ENCODE peak calls at places on chromosomes 7 and 10, in seven cellular contexts. L is Peyer's patch, E is adrenal gland, Z is IMR-90, P is suprapubic skin, S is HCT116, B is sigmoid colon. A is an unnamed sample.

GRCh38 chr10:82922046-82922445 is 1047.1 kb downstream of the NRG3 start:
- DNase-seq in B (no peak), Z (no peak), E (no peak), S (no peak), P (no peak), L (no peak), A (no peak)

GRCh38 chr7:139669106-139670061 is 108.4 kb downstream of the HIPK2 start:
- DNase-seq in Z (no peak), P (no peak), L (no peak), S (no peak), B (no peak), E (no peak), A (no peak)

GRCh38 chr7:37054631-37055300 is 330.5 kb upstream of the AOAH start:
- DNase-seq in L (no peak), B (no peak), Z (peak; percentile 60), E (no peak), P (no peak), S (no peak), A (no peak)

GRCh38 chr7:56028942-56029630 is 22.2 kb downstream of the PSPH start:
- DNase-seq in P (no peak), S (no peak), Z (peak; percentile 93), L (no peak), E (no peak), B (no peak), A (no peak)

GRCh38 chr10:94936721-94937120 is 1.7 kb upstream of the CYP2C9 start:
- DNase-seq in L (no peak), Z (no peak), S (no peak), E (no peak), B (no peak), P (no peak), A (no peak)

GRCh38 chr7:20331231-20331880 is 656 bp downstream of the ITGB8 start:
- DNase-seq in Z (peak; percentile 18), E (peak; percentile 21), P (peak; percentile 70), L (peak; percentile 33), S (no peak), B (peak; percentile 69), A (peak; percentile 30)

GRCh38 chr10:124306922-124307371 is 111.8 kb downstream of the OAT start:
- DNase-seq in S (no peak), Z (no peak), B (peak; percentile 60), P (no peak), L (no peak), E (peak; percentile 53), A (no peak)

GRCh38 chr7:90948085-90948484 is 316.1 kb upstream of the FZD1 start:
- DNase-seq in E (no peak), L (no peak), P (no peak), B (no peak), Z (no peak), S (no peak), A (no peak)

GRCh38 chr10:102796407-102797176 is 40.6 kb downstream of the CYP17A1 start:
- DNase-seq in P (peak; percentile 93), B (peak; percentile 96), L (peak; percentile 86), S (no peak), Z (peak; percentile 41), E (peak; percentile 94), A (peak; percentile 91)

GRCh38 chr10:127278001-127278400 is 81.6 kb upstream of the INSYN2A start:
- DNase-seq in P (no peak), S (no peak), Z (peak; percentile 82), L (no peak), E (no peak), B (no peak), A (no peak)

GRCh38 chr10:24783504-24783903 is 59.8 kb upstream of the ARHGAP21 start:
- DNase-seq in B (no peak), E (no peak), Z (no peak), P (no peak), L (no peak), S (no peak), A (no peak)

GRCh38 chr7:45092931-45093235 is 4.1 kb upstream of the NACAD start:
- DNase-seq in S (no peak), E (no peak), P (no peak), L (no peak), B (no peak), Z (no peak), A (no peak)

GRCh38 chr7:46133076-46133475 is 212.0 kb upstream of the IGFBP3 start:
- DNase-seq in L (no peak), B (no peak), Z (no peak), S (no peak), E (no peak), P (no peak), A (no peak)

GRCh38 chr7:1848013-1848640 is 178.1 kb downstream of the ELFN1 start:
- DNase-seq in B (peak; percentile 54), L (no peak), Z (no peak), S (no peak), E (no peak), P (peak; percentile 50), A (no peak)

DNA sequence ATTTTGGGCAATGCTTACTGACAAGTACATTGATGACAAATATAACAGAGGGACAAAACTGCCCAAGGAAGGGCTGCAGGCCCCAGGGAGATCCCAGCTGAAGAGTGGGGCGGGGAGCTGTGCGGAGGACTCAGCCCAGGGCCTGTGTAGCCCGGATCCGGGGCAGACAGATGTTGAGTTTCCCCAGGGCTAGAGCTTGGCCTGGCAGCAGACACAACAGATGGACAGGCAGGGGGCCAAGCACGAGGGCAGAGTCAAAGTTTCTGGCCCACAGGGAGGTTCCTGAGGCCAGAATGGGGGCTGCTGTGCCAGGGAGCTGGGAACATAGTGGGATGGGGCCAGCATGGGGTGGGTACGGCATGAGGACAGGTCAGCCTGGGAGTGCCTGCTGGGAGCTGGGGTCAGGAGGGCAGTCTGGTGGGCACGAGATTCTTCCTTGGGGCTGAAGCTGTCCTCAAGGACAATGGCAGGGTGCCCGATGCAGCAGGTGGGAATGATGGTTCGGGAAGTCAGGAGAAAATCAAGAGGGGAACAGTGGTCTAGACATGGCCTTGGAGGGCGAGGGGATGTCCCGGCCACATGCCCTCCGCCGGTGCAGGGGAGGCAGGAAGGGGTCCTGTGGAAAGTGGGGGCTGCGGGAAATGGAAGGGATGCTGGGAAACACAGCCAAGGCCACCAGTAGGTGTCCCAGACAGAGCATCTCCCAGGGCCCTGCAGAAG is 519.1 kb upstream of the FOXK1 start:
- DNase-seq in L (no peak), Z (no peak), P (no peak), E (no peak), S (no peak), B (no peak), A (peak; percentile 30)
- TF ChIP-seq POLR2A in L (no peak), Z (no peak), P (no peak), E (no peak), S (no peak), B (no peak), A (no peak)

GRCh38 chr10:100766693-100767427 is 21.5 kb downstream of the PAX2 start:
- DNase-seq in E (no peak), Z (no peak), S (no peak), P (no peak), B (no peak), L (no peak), A (no peak)
- H3K27me3 ChIP-seq in E (peaks cover 18% of the 10 kb centered on the region), Z (peaks cover 19% of the 10 kb centered on the region), S (no peaks in the 10 kb centered on the region), P (peaks cover 51% of the 10 kb centered on the region), B (peaks cover 70% of the 10 kb centered on the region), L (no peaks in the 10 kb centered on the region), A (peaks cover 78% of the 10 kb centered on the region)

GRCh38 chr7:101904019-101904418 is 86.6 kb downstream of the CUX1 start:
- DNase-seq in S (no peak), E (no peak), B (no peak), P (no peak), Z (no peak), L (no peak), A (no peak)

GRCh38 chr7:101905203-101905865 is 87.9 kb downstream of the CUX1 start:
- DNase-seq in Z (peak; percentile 29), E (no peak), S (no peak), P (no peak), B (no peak), L (no peak), A (no peak)

GRCh38 chr7:101903505-101903849 is 86.1 kb downstream of the CUX1 start:
- DNase-seq in E (no peak), B (no peak), Z (no peak), P (no peak), L (no peak), S (no peak), A (no peak)

GRCh38 chr7:101901661-101902491 is 84.5 kb downstream of the CUX1 start:
- DNase-seq in B (no peak), S (no peak), Z (peak; percentile 69), L (no peak), P (no peak), E (no peak), A (no peak)

DNA sequence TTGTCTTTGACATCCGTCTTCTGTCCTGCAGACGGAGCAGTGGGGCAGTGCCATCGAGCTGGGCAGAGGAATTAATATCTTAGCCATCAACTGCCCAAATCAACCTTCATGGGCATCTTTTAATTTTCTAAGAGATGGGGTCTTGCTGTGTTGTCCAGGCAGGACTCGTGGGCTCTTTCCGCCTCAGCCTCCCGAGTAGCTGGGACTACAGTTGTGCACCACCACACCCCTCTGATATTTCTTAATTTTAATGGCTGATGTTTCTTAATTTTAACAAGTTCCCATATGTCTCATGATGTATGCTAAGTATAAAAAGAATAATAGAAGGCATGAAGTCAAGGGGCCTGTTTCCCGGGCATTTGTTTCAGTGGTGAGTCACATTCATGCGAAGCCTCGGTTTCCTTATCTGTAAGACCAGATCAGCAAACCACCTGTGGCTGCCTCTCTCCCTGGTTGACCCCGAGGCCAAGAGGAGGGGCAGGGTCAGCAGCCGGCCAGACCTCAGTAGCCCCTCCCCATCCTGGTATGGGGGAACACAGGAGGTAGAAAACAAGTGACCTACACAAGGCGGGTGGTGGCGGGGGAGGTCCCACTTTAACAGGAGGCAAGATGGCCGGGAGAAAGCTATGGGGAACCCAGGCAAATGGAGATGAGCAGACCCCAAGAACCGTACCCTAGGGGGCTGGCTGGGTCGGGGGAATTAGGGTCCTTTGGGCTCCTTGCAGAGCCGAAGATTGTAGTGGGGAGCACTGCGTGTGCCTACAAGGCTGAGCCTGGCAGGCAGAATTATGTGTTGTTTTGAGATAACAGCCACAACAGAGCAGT is 85.5 kb downstream of the CUX1 start:
- DNase-seq in L (no peak), P (no peak), S (no peak), B (no peak), Z (no peak), E (no peak), A (no peak)
- TF ChIP-seq POLR2A in L (no peak), P (no peak), S (no peak), B (no peak), Z (no peak), E (no peak), A (no peak)

GRCh38 chr7:25259487-25260243 is 31.4 kb upstream of the NPVF start:
- DNase-seq in S (peak; percentile 44), E (peak; percentile 85), Z (peak; percentile 76), L (peak; percentile 62), B (peak; percentile 80), P (peak; percentile 77), A (peak; percentile 61)
- H3K27me3 ChIP-seq in S (peaks cover 41% of the 10 kb centered on the region), E (no peaks in the 10 kb centered on the region), Z (peaks cover 3% of the 10 kb centered on the region), L (no peaks in the 10 kb centered on the region), B (no peaks in the 10 kb centered on the region), P (no peaks in the 10 kb centered on the region), A (peaks cover 12% of the 10 kb centered on the region)